ENCODE peak calls at places on chromosomes 1 and 21, in four cellular contexts. G is fibroblast of lung, Y is breast epithelium, A is uterus. R is an unnamed sample.

GRCh38 chr1:39508857-39509305 is 17.4 kb downstream of the BMP8A start:
- DNase-seq in G (peak), A (no peak), Y (no peak), R (no peak)

GRCh38 chr1:245126530-245126929 is 28.3 kb upstream of the KIF26B start:
- DNase-seq in Y (no peak), G (peak), A (no peak), R (no peak)

GRCh38 chr1:82565546-82565945 is 764.8 kb downstream of the ADGRL2 start:
- DNase-seq in A (no peak), Y (no peak), G (peak), R (peak)

GRCh38 chr1:84379128-84379527 is 19.2 kb upstream of the DNASE2B start:
- DNase-seq in A (no peak), Y (no peak), G (peak), R (peak)

GRCh38 chr1:152109231-152109997 is 5.8 kb downstream of the TCHH start:
- DNase-seq in Y (no peak), G (no peak), A (no peak), R (no peak)

GRCh38 chr1:205515781-205516253 is 11.3 kb downstream of the CDK18 start:
- DNase-seq in Y (no peak), A (peak), G (no peak), R (no peak)

GRCh38 chr1:7640920-7641319 is 130.2 kb upstream of the VAMP3 start:
- DNase-seq in G (no peak), Y (no peak), A (no peak), R (no peak)

GRCh38 chr1:96837817-96838216 is 116.2 kb downstream of the PTBP2 start:
- DNase-seq in Y (no peak), G (no peak), A (no peak), R (no peak)

GRCh38 chr21:19326581-19327319 is 923.2 kb upstream of the TMPRSS15 start:
- DNase-seq in G (no peak), A (no peak), Y (no peak), R (no peak)

GRCh38 chr1:155207578-155208405 is at the start of gene THBS3:
- DNase-seq in A (peak), Y (no peak), G (peak), R (no peak)

GRCh38 chr1:155208406-155208655 is 164 bp upstream of the MTX1 start:
- DNase-seq in A (no peak), G (no peak), Y (no peak), R (no peak)

GRCh38 chr1:155208656-155209372 is at the start of gene MTX1:
- DNase-seq in A (peak), G (peak), Y (peak), R (peak)

GRCh38 chr1:155205969-155206593 is 1.6 kb downstream of the THBS3 start:
- DNase-seq in G (no peak), Y (no peak), A (no peak), R (no peak)

DNA sequence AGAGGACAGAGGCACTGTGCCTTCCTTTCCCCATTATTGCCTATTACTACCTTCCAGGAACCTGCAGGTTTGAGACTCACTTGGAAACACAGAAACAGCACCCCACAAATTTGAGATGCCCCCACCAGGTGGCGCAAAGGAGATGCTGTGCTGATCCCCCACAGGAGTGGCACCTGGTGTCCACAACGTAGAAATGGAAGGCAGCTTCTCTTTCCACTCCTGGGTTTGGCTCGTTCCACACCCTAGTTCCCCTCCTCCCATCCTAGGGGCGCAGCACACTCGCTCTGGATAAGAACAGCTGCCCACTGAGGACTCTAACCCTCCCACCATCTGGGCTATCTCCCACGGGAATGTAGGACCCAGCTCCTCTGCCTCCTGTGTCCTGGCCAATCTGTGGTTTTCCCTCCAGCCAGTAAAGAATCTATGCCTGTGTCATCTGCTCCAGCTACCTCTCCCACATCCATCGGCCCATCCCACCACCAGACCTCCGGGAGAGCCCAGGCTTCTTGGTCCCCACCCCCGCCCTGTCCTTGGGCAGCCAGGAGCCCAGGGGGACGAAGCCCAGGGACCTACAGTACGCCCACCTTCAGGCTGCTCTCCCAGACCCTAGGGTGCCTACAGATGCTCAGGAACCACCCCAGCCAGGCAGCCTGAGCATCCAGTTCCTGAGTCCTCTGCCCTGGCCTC is 663 bp downstream of the THBS3 start:
- DNase-seq in Y (peak), G (peak), A (peak), R (peak)
- H3K4me3 ChIP-seq in Y (peak), G (peak), A (peak), R (no peak)

DNA sequence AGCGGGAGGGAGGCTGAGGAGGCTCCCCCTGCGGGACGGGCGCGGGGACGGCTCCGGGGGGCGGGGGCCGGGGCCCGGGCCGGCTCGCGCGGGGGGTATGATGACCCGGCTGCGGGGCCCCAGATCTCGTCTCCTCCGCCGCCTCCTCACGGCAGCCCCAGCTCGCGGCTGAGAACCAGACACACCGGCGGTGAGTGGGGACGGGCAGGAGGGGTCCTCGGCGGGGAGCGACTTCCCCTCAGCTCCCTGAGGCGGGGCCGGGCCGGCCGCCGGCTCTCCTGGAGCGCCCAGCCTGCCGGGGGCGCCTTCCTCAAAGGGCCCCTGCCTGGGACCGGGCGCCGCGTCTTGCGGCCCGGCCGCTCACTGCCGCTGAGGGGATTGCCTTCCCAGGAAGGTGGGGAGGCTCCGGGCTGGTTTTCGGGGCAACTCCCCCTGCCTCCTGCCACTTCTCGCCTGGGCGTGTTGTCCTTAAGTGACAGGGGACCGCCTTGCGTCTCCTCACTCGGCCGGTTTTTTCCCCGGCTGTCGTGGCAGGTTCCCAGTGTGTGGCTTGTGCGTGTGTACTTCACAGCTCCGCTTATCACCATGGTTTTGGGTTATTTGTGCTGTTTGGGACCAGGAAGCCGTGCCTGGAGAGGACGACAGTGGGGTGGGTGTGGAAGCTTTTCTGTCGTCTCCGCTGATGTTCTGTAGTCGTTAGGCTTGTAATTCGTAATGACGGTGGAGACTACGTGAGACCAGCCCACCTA is 800 bp downstream of the HIPK1 start:
- DNase-seq in A (peak), Y (peak), G (no peak), R (peak)
- TF ChIP-seq CTCF in A (no peak), Y (no peak), G (peak), R (peak)

DNA sequence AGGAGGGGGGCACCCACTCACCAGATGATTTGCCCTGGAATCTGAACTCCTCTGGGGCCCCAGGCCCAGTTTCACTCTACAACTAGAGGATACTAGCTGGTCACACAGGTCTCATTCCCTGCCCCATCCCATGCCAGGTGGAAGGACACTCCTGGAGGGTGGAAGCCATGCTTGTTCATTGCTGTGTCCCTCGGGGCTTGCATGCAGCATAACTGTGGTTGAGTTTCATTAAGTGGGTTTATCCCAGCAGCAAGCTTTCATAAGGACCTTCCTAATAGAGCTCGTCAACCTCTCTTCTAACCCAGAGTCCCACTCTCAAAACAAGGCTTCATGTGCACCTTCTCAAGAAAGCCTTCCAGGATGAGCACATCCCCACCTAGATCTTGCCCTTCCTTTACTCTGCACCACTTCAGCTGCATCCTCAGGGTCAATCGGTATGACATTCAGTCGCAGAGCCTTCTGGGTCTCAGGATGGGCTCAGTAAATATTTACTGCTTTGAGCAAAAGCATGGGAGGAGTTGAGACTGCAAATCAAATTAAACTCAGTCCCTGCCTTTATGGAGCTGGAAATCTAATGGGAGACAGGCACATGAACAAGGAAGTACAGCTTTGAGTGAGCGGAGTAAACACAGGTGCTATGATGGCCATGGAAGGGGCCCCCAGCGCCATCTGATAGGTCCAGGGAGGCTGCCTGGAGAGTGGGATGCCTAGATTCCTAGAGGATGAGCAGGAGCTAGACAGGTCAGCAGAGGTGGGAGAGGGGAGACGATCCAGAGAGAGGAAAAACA is 32.3 kb downstream of the LAMB3 start:
- DNase-seq in Y (no peak), A (no peak), G (no peak), R (no peak)
- H3K4me3 ChIP-seq in Y (no peak), A (no peak), G (no peak), R (no peak)

GRCh38 chr1:14825396-14825795 is 226.9 kb downstream of the KAZN start:
- DNase-seq in A (no peak), G (no peak), Y (no peak), R (no peak)

GRCh38 chr1:14824314-14824915 is 225.9 kb downstream of the KAZN start:
- DNase-seq in G (no peak), Y (no peak), A (no peak), R (no peak)

GRCh38 chr1:14822996-14823395 is 224.5 kb downstream of the KAZN start:
- DNase-seq in G (no peak), A (no peak), Y (no peak), R (no peak)

GRCh38 chr1:14820320-14821085 is 222.0 kb downstream of the KAZN start:
- DNase-seq in A (no peak), G (no peak), Y (no peak), R (no peak)

GRCh38 chr1:14822493-14822892 is 224.0 kb downstream of the KAZN start:
- DNase-seq in A (no peak), Y (no peak), G (peak), R (no peak)
- TF ChIP-seq CTCF in A (no peak), Y (no peak), G (no peak), R (no peak)

GRCh38 chr1:118979754-118980270 is 8.3 kb downstream of the TBX15 start:
- DNase-seq in Y (no peak), A (no peak), G (no peak), R (no peak)
- H3K4me3 ChIP-seq in Y (peak), A (no peak), G (no peak), R (no peak)

GRCh38 chr1:3349161-3349967 is 105.1 kb upstream of the ARHGEF16 start:
- DNase-seq in A (no peak), G (peak), Y (no peak), R (no peak)
- TF ChIP-seq CTCF in A (no peak), G (no peak), Y (no peak), R (no peak)